ENCODE peak calls at places on chromosomes 12 and 14, in four cellular contexts. X, K, I and F are unnamed samples.

GRCh38 chr12:90331262-90331661 is 622.6 kb upstream of the ATP2B1 start:
- DNase-seq in X (no peak), K (no peak), I (no peak), F (peak; percentile 55)

GRCh38 chr12:87809916-87810315 is 219.3 kb downstream of the C12orf50 start:
- DNase-seq in X (no peak), K (no peak), I (no peak), F (no peak)

GRCh38 chr14:103136388-103137271 is 13.4 kb downstream of the TNFAIP2 start:
- DNase-seq in X (no peak), K (no peak), I (peak; percentile 83), F (no peak)

GRCh38 chr12:80491176-80491575 is 47.1 kb downstream of the PTPRQ start:
- DNase-seq in X (no peak), K (no peak), I (no peak), F (no peak)

GRCh38 chr14:101121399-101122113 is 218.0 kb upstream of the RTL1 start:
- DNase-seq in X (no peak), K (no peak), I (no peak), F (no peak)

GRCh38 chr14:52852810-52853521 is 61.6 kb upstream of the GNPNAT1 start:
- DNase-seq in X (no peak), K (no peak), I (no peak), F (no peak)

GRCh38 chr12:26867084-26867483 is 34.1 kb upstream of the ITPR2 start:
- DNase-seq in X (no peak), K (no peak), I (no peak), F (no peak)

GRCh38 chr14:28052251-28052650 is 714.3 kb upstream of the FOXG1 start:
- DNase-seq in X (no peak), K (no peak), I (no peak), F (no peak)

GRCh38 chr14:20409226-20409625 is 4.1 kb downstream of the TEP1 start:
- DNase-seq in X (no peak), K (no peak), I (peak; percentile 64), F (no peak)

GRCh38 chr12:106673151-106673550 is 90.3 kb downstream of the RFX4 start:
- DNase-seq in X (no peak), K (no peak), I (no peak), F (peak; percentile 50)

GRCh38 chr12:19517583-19517982 is 78.3 kb downstream of the AEBP2 start:
- DNase-seq in X (no peak), K (no peak), I (no peak), F (no peak)

GRCh38 chr14:28766505-28767238 is at the start of gene FOXG1:
- DNase-seq in X (no peak), K (peak; percentile 97), I (no peak), F (peak; percentile 99)

GRCh38 chr12:88775742-88776151 is 195.5 kb upstream of the KITLG start:
- DNase-seq in X (no peak), K (no peak), I (no peak), F (no peak)

GRCh38 chr12:99960312-99960711 is 24.4 kb downstream of the ANKS1B start:
- DNase-seq in X (no peak), K (no peak), I (no peak), F (peak; percentile 82)

GRCh38 chr12:130787445-130788410 is 51.3 kb downstream of the STX2 start:
- DNase-seq in X (no peak), K (no peak), I (peak; percentile 34), F (no peak)

GRCh38 chr12:113846275-113846674 is 119.8 kb downstream of the RBM19 start:
- DNase-seq in X (no peak), K (no peak), I (no peak), F (no peak)